ENCODE peak calls at places on chromosomes 11 and 22, in nine cellular contexts. K, L, B, I, M, N, J, O and S are unnamed samples.

GRCh38 chr22:41598081-41598480 is 8.4 kb upstream of the PMM1 start:
- DNase-seq in K (no peak), L (no peak), B (peak), I (peak), M (no peak), N (no peak), J (peak), O (no peak), S (peak)

GRCh38 chr11:15819679-15820286 is 536.6 kb downstream of the SOX6 start:
- DNase-seq in K (no peak), L (peak), B (peak), I (peak), M (no peak), N (peak), J (peak), O (peak), S (peak)

GRCh38 chr11:67240575-67241389 is 25.5 kb upstream of the GRK2 start:
- DNase-seq in K (peak), L (peak), B (peak), I (peak), M (peak), N (peak), J (peak), O (peak), S (peak)

GRCh38 chr11:2804701-2805387 is 80.7 kb downstream of the CDKN1C start:
- DNase-seq in K (no peak), L (no peak), B (no peak), I (no peak), M (no peak), N (peak), J (no peak), O (peak), S (no peak)

GRCh38 chr11:44630511-44631210 is 65.2 kb downstream of the CD82 start:
- DNase-seq in K (no peak), L (no peak), B (no peak), I (no peak), M (no peak), N (no peak), J (no peak), O (peak), S (no peak)

GRCh38 chr11:131284041-131284440 is 86.4 kb upstream of the NTM start:
- DNase-seq in K (no peak), L (no peak), B (no peak), I (no peak), M (no peak), N (no peak), J (no peak), O (no peak), S (no peak)

GRCh38 chr11:3006505-3007260 is 14.6 kb upstream of the NAP1L4 start:
- DNase-seq in K (no peak), L (no peak), B (no peak), I (no peak), M (no peak), N (no peak), J (no peak), O (peak), S (no peak)

GRCh38 chr11:57482782-57483569 is 22.6 kb downstream of the RTN4RL2 start:
- DNase-seq in K (peak), L (peak), B (no peak), I (no peak), M (peak), N (peak), J (peak), O (no peak), S (no peak)

GRCh38 chr22:35349704-35350538 is 31.0 kb upstream of the HMOX1 start:
- DNase-seq in K (no peak), L (no peak), B (no peak), I (peak), M (no peak), N (peak), J (peak), O (no peak), S (no peak)

GRCh38 chr22:22085702-22086500 is 103.3 kb upstream of the TOP3B start:
- DNase-seq in K (no peak), L (no peak), B (peak), I (no peak), M (no peak), N (no peak), J (no peak), O (no peak), S (peak)

GRCh38 chr22:41910599-41911291 is 4.1 kb downstream of the SHISA8 start:
- DNase-seq in K (peak), L (no peak), B (no peak), I (no peak), M (no peak), N (peak), J (peak), O (no peak), S (no peak)

GRCh38 chr22:40610329-40610850 is 26.1 kb downstream of the MRTFA start:
- DNase-seq in K (no peak), L (no peak), B (peak), I (no peak), M (no peak), N (no peak), J (no peak), O (no peak), S (no peak)

GRCh38 chr11:20840341-20840740 is 171.0 kb downstream of the NELL1 start:
- DNase-seq in K (no peak), L (no peak), B (no peak), I (no peak), M (no peak), N (no peak), J (no peak), O (no peak), S (no peak)

GRCh38 chr11:73236879-73237278 is 18.8 kb downstream of the P2RY2 start:
- DNase-seq in K (no peak), L (peak), B (peak), I (no peak), M (no peak), N (peak), J (peak), O (peak), S (peak)

GRCh38 chr22:49011769-49012598 is 815.7 kb downstream of the BRD1 start:
- DNase-seq in K (no peak), L (no peak), B (no peak), I (no peak), M (no peak), N (no peak), J (no peak), O (peak), S (no peak)

GRCh38 chr11:50088231-50088630 is 55.6 kb downstream of the OR4C45 start:
- DNase-seq in K (no peak), L (no peak), B (no peak), I (no peak), M (no peak), N (no peak), J (no peak), O (no peak), S (peak)

GRCh38 chr11:116879789-116880402 is 42.5 kb upstream of the APOA1 start:
- DNase-seq in K (peak), L (peak), B (peak), I (peak), M (no peak), N (peak), J (peak), O (no peak), S (peak)

GRCh38 chr11:61834278-61835004 is 6.3 kb downstream of the FADS2 start:
- DNase-seq in K (peak), L (peak), B (peak), I (peak), M (peak), N (no peak), J (peak), O (no peak), S (no peak)
- H3K4me3 ChIP-seq in K (no peak), L (peak), B (peak), I (no peak), M (no peak), N (no peak), J (no peak), O (no peak), S (no peak)

GRCh38 chr11:69521461-69521860 is 40.0 kb downstream of the LINC01488 start:
- DNase-seq in K (no peak), L (no peak), B (no peak), I (no peak), M (no peak), N (no peak), J (no peak), O (peak), S (no peak)
- H3K4me3 ChIP-seq in K (no peak), L (no peak), B (no peak), I (no peak), M (no peak), N (no peak), J (no peak), O (no peak), S (no peak)

DNA sequence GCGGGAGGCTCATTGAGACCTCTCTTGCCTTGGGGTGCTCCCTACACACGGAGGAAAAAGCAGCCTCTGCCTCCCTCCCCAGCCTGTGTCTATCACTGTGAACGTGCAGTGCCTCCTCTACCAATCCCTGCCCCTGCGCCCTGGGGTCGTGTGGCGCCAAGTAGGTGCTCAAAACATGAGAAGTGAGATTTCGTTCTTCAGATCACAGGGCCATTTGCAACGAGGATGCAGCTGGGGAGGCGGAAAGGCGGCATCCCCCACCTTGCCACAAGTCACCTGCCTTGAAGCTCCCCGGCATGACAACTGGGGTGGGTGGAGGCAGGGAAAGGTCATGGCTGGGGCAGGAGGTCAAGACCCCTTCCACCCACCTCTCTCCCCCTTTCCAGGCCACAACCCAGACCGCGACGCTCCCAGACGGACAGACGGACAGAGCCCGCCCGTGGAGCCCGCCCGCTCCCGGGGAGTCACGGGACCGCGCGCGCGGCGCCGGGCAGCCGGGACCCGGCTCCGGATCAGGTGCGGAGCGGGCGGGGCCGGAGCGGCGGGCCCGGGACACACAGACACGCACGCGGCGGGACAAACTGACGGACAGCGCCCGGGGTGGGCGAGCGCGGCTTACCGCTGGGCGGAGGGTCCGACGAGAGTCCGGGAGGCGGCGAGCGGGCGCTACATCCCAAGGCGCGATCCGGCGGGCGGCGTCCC is 487 bp downstream of the KCNJ4 start:
- DNase-seq in K (peak), L (peak), B (no peak), I (no peak), M (no peak), N (peak), J (peak), O (no peak), S (no peak)
- H3K4me3 ChIP-seq in K (no peak), L (peak), B (no peak), I (no peak), M (peak), N (peak), J (no peak), O (peak), S (no peak)

GRCh38 chr11:115505165-115505564 is 950 bp upstream of the CADM1 start:
- DNase-seq in K (no peak), L (no peak), B (no peak), I (no peak), M (no peak), N (peak), J (no peak), O (no peak), S (no peak)
- H3K4me3 ChIP-seq in K (peak), L (no peak), B (no peak), I (peak), M (peak), N (peak), J (peak), O (peak), S (peak)

DNA sequence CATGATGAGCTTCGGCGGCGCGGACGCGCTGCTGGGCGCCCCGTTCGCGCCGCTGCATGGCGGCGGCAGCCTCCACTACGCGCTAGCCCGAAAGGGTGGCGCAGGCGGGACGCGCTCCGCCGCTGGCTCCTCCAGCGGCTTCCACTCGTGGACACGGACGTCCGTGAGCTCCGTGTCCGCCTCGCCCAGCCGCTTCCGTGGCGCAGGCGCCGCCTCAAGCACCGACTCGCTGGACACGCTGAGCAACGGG is 169 bp downstream of the NEFH start:
- DNase-seq in K (no peak), L (no peak), B (no peak), I (no peak), M (no peak), N (no peak), J (no peak), O (no peak), S (no peak)
- H3K4me3 ChIP-seq in K (no peak), L (no peak), B (peak), I (no peak), M (no peak), N (peak), J (peak), O (peak), S (no peak)

GRCh38 chr22:43289551-43289963 is 53.6 kb downstream of the SCUBE1 start:
- DNase-seq in K (no peak), L (peak), B (no peak), I (no peak), M (no peak), N (no peak), J (peak), O (no peak), S (no peak)
- H3K4me3 ChIP-seq in K (no peak), L (no peak), B (peak), I (no peak), M (no peak), N (no peak), J (peak), O (no peak), S (no peak)

GRCh38 chr11:8260202-8260996 is 3.3 kb downstream of the LMO1 start:
- DNase-seq in K (no peak), L (no peak), B (no peak), I (no peak), M (no peak), N (no peak), J (no peak), O (peak), S (no peak)

GRCh38 chr11:8263109-8263768 is 439 bp downstream of the LMO1 start:
- DNase-seq in K (no peak), L (no peak), B (no peak), I (no peak), M (no peak), N (peak), J (peak), O (peak), S (no peak)

GRCh38 chr11:8262552-8263108 is 1.0 kb downstream of the LMO1 start:
- DNase-seq in K (no peak), L (peak), B (peak), I (peak), M (no peak), N (peak), J (peak), O (peak), S (peak)

GRCh38 chr11:8261316-8261715 is 2.4 kb downstream of the LMO1 start:
- DNase-seq in K (no peak), L (no peak), B (no peak), I (no peak), M (no peak), N (no peak), J (no peak), O (peak), S (no peak)

GRCh38 chr11:8261921-8262551 is 1.6 kb downstream of the LMO1 start:
- DNase-seq in K (no peak), L (no peak), B (no peak), I (no peak), M (no peak), N (no peak), J (no peak), O (peak), S (no peak)
- H3K4me3 ChIP-seq in K (no peak), L (no peak), B (no peak), I (no peak), M (peak), N (peak), J (peak), O (no peak), S (no peak)

DNA sequence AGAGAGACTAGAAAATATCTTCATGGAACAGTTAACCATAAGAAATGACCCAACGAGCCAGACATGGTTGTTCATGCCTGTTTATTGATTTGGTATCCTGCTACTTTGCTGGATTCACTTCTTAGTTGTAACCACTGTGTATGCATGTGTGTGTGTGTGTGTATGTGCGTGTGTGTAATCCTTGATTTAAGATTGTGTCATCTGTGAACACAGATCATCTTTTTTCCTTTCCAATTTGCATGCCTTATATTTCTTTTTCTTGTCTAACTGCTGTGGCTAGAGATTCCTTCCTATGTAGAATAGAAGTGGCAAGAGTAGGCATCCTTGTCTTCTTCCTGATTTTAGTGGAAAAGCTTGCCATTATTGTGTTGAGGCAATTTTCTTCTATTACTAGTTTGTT is 16.4 kb upstream of the CLTCL1 start:
- DNase-seq in K (no peak), L (no peak), B (no peak), I (no peak), M (no peak), N (no peak), J (no peak), O (no peak), S (no peak)
- H3K4me3 ChIP-seq in K (no peak), L (no peak), B (no peak), I (no peak), M (no peak), N (no peak), J (no peak), O (no peak), S (no peak)

DNA sequence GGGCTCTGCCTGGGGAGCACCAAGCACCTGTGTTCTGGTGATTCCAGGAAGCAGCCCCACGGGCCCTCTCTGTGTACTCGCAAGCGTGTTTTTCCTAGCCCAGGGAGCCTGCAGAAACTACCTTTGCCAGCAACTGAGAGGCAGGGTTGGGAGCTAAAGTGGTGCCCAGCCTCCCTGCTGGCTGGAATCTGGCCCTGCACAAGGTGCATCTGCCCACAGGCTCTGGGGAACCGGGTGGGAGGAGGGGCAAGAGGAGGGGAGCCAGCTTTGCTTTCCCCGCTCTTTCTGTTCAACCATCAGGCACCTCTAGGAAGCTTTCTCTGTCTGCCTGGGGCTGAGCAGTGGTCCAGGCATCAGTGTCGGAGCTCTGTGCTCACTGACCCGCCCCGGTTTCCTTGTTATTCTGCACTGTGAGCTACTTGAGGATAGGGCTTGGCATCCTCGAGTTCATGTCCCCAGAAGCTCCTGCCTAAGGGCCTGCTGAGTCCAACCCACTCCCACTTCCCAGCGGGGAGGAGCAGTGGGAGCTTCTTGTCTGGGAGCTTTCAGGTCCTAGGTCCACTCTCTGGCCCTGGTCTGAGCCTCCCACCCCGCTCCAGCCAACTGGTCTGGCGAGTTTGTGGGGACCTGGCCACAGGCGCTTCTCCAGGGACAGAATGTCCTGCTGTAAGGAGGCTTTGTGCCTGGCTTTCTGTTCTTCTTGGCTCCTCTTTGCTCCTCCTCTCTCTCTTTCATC is 14.9 kb downstream of the DAGLA start:
- DNase-seq in K (no peak), L (no peak), B (no peak), I (no peak), M (no peak), N (peak), J (no peak), O (no peak), S (no peak)
- H3K4me3 ChIP-seq in K (peak), L (no peak), B (no peak), I (no peak), M (peak), N (no peak), J (peak), O (no peak), S (no peak)

GRCh38 chr11:98227266-98227665 is 793.5 kb upstream of the CNTN5 start:
- DNase-seq in K (no peak), L (no peak), B (peak), I (no peak), M (no peak), N (no peak), J (no peak), O (no peak), S (no peak)

GRCh38 chr11:98234698-98235097 is 786.1 kb upstream of the CNTN5 start:
- DNase-seq in K (no peak), L (no peak), B (no peak), I (no peak), M (no peak), N (peak), J (no peak), O (no peak), S (no peak)

GRCh38 chr11:98230678-98231077 is 790.1 kb upstream of the CNTN5 start:
- DNase-seq in K (no peak), L (no peak), B (no peak), I (no peak), M (no peak), N (no peak), J (no peak), O (no peak), S (no peak)
- H3K4me3 ChIP-seq in K (no peak), L (no peak), B (no peak), I (no peak), M (no peak), N (no peak), J (no peak), O (no peak), S (no peak)